ENCODE peak calls at places on chromosomes 5 and 9, in four cellular contexts. N is mammary epithelial cell, S is OCI-LY7, Z is SJSA1. I is an unnamed sample.

GRCh38 chr5:128494516-128494915 is 43.5 kb downstream of the FBN2 start:
- DNase-seq in N (no peak), S (no peak), Z (no peak), I (no peak)

GRCh38 chr5:111478266-111478665 is 34.1 kb downstream of the STARD4 start:
- DNase-seq in N (no peak), S (no peak), Z (no peak), I (no peak)

GRCh38 chr5:1511651-1512540 is 11.9 kb downstream of the LPCAT1 start:
- DNase-seq in N (peak), S (peak), Z (peak), I (peak)

GRCh38 chr5:141811287-141812155 is 66.7 kb downstream of the PCDH1 start:
- DNase-seq in N (no peak), S (peak), Z (no peak), I (no peak)

GRCh38 chr5:149628221-149628620 is 46.9 kb downstream of the ARHGEF37 start:
- DNase-seq in N (no peak), S (no peak), Z (no peak), I (no peak)

GRCh38 chr5:162323471-162323870 is 255.9 kb downstream of the GABRG2 start:
- DNase-seq in N (no peak), S (no peak), Z (no peak), I (peak)

GRCh38 chr9:137479892-137480685 is 21.0 kb upstream of the NSMF start:
- DNase-seq in N (no peak), S (no peak), Z (no peak), I (no peak)

GRCh38 chr9:123640792-123641222 is 284.8 kb downstream of the CRB2 start:
- DNase-seq in N (no peak), S (no peak), Z (no peak), I (no peak)

GRCh38 chr9:18357321-18357720 is 116.6 kb upstream of the ADAMTSL1 start:
- DNase-seq in N (no peak), S (no peak), Z (no peak), I (no peak)

GRCh38 chr9:116279230-116279629 is 125.6 kb downstream of the PAPPA start:
- DNase-seq in N (no peak), S (no peak), Z (peak), I (no peak)

GRCh38 chr5:83900307-83900706 is 179.7 kb upstream of the HAPLN1 start:
- DNase-seq in N (no peak), S (no peak), Z (no peak), I (no peak)

GRCh38 chr5:155049569-155050383 is 36.2 kb downstream of the KIF4B start:
- DNase-seq in N (peak), S (peak), Z (no peak), I (no peak)

GRCh38 chr5:109413463-109413862 is 3.7 kb upstream of the PJA2 start:
- DNase-seq in N (no peak), S (no peak), Z (no peak), I (no peak)

GRCh38 chr9:132226571-132227430 is 64.9 kb downstream of the NTNG2 start:
- DNase-seq in N (no peak), S (no peak), Z (no peak), I (no peak)

GRCh38 chr9:94922098-94922607 is 195.7 kb downstream of the AOPEP start:
- DNase-seq in N (peak), S (no peak), Z (peak), I (no peak)

GRCh38 chr5:42650111-42650510 is 106.5 kb upstream of the CCDC152 start:
- DNase-seq in N (no peak), S (no peak), Z (no peak), I (no peak)

GRCh38 chr9:108609227-108609894 is 246.4 kb downstream of the ACTL7B start:
- DNase-seq in N (peak), S (no peak), Z (no peak), I (no peak)

GRCh38 chr5:145362261-145362660 is 472.9 kb downstream of the PRELID2 start:
- DNase-seq in N (peak), S (no peak), Z (peak), I (no peak)

GRCh38 chr9:91059713-91060112 is 258.1 kb downstream of the SYK start:
- DNase-seq in N (peak), S (no peak), Z (peak), I (no peak)

GRCh38 chr9:18596920-18597319 is 123.0 kb downstream of the ADAMTSL1 start:
- DNase-seq in N (peak), S (no peak), Z (no peak), I (no peak)

GRCh38 chr9:113580041-113580953 is 116.8 kb downstream of the RGS3 start:
- DNase-seq in N (peak), S (peak), Z (no peak), I (peak)

GRCh38 chr5:93452255-93452654 is 128.8 kb downstream of the NR2F1-AS1 start:
- DNase-seq in N (no peak), S (no peak), Z (no peak), I (no peak)

GRCh38 chr9:137150485-137151060 is 11.6 kb downstream of the GRIN1 start:
- DNase-seq in N (peak), S (peak), Z (peak), I (peak)

GRCh38 chr9:125785187-125785840 is 38.1 kb downstream of the PBX3 start:
- DNase-seq in N (no peak), S (no peak), Z (no peak), I (no peak)

GRCh38 chr5:172182291-172182690 is 5.7 kb downstream of the STK10 start:
- DNase-seq in N (no peak), S (no peak), Z (no peak), I (no peak)

GRCh38 chr5:145936401-145937131 is at the start of gene SH3RF2:
- DNase-seq in N (peak), S (no peak), Z (peak), I (peak)

GRCh38 chr9:5748438-5748837 is 84.5 kb downstream of the ERMP1 start:
- DNase-seq in N (no peak), S (no peak), Z (no peak), I (no peak)

GRCh38 chr9:35686222-35687203 is 3.2 kb downstream of the TPM2 start:
- DNase-seq in N (no peak), S (peak), Z (no peak), I (no peak)

DNA sequence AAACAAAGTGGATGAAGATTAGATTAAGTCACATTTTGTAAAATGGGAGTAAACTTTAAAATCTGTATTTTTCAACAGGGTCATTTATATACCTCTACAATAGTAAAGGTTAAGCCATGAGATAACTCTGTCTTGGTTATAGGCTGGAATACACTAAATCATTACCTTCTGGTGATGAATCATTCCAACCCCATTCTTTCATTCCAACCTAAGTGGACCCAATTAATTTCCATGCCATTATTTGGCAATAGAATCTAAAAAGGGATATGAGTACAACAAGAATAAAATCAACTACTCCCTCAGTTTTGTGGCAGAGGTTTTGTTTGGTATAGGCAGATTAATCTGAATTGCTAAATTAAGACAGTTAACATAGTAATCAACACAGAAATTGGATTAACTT is 54.3 kb downstream of the ELAVL2 start:
- DNase-seq in N (peak), S (no peak), Z (no peak), I (no peak)
- H3K27ac ChIP-seq in N (peak), S (no peak), Z (no peak), I (no peak)

GRCh38 chr9:21549890-21550289 is 67.8 kb upstream of the IFNE start:
- DNase-seq in N (no peak), S (no peak), Z (no peak), I (no peak)

GRCh38 chr9:21549251-21549765 is 67.2 kb upstream of the IFNE start:
- DNase-seq in N (peak), S (no peak), Z (peak), I (peak)

GRCh38 chr9:21551401-21551800 is 69.3 kb upstream of the IFNE start:
- DNase-seq in N (no peak), S (no peak), Z (no peak), I (no peak)

GRCh38 chr9:21552244-21552825 is 70.2 kb upstream of the IFNE start:
- DNase-seq in N (no peak), S (no peak), Z (no peak), I (no peak)

DNA sequence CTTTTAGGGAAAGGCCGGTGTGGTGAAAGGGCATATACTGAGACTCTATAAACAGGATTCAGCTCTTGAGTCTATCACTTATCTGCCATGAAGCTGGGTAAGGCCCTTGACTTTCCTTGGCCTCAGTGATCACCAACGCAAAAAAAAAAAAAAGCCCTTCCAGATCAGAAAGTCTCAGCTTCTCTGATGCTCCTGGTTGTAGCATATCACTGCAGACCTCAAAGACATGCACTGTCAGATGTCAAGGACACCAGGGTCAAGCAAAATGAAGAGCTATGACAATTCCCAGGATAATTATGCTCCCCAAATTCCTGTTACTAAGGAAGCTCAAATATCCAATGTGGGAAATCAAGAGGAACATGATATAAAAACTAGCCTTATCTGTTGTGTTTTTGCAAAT is 68.3 kb upstream of the IFNE start:
- DNase-seq in N (no peak), S (no peak), Z (no peak), I (no peak)
- H3K27ac ChIP-seq in N (peak), S (no peak), Z (no peak), I (no peak)

GRCh38 chr9:121183666-121184423 is 17.8 kb downstream of the RAB14 start:
- DNase-seq in N (no peak), S (no peak), Z (no peak), I (no peak)

GRCh38 chr9:121184463-121184862 is 17.2 kb downstream of the RAB14 start:
- DNase-seq in N (no peak), S (no peak), Z (no peak), I (no peak)

GRCh38 chr9:121185178-121185745 is 16.4 kb downstream of the RAB14 start:
- DNase-seq in N (no peak), S (peak), Z (no peak), I (no peak)

GRCh38 chr9:121182437-121182836 is 19.2 kb downstream of the RAB14 start:
- DNase-seq in N (no peak), S (no peak), Z (no peak), I (no peak)

DNA sequence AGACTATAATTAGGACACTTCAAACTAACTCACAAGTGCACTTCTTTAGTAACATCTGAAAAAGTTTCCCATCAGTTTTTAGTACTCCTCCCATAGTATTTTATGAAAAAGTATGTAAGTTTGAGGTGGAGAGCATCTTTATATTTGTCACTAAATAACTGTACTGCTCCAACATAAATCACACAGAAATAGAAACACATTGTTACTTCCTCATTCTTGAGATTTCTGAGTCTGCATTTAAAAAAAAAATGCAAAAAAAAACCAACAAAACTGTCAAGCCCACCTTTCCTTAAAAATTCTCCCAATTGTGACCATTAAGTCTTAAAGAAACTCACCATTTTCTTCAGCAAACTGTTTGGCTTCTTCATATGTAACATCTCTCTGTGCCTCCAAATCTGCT is 18.7 kb downstream of the RAB14 start:
- DNase-seq in N (no peak), S (peak), Z (no peak), I (no peak)
- H3K27ac ChIP-seq in N (no peak), S (peak), Z (no peak), I (no peak)

GRCh38 chr9:71690058-71690691 is 78.1 kb downstream of the CEMIP2 start:
- DNase-seq in N (peak), S (no peak), Z (no peak), I (no peak)

GRCh38 chr9:71693607-71694006 is 74.7 kb downstream of the CEMIP2 start:
- DNase-seq in N (no peak), S (no peak), Z (no peak), I (no peak)

GRCh38 chr9:71692337-71692736 is 76.0 kb downstream of the CEMIP2 start:
- DNase-seq in N (peak), S (no peak), Z (no peak), I (no peak)

GRCh38 chr9:71694332-71694731 is 74.0 kb downstream of the CEMIP2 start:
- DNase-seq in N (no peak), S (no peak), Z (no peak), I (no peak)

GRCh38 chr9:71691036-71691435 is 77.3 kb downstream of the CEMIP2 start:
- DNase-seq in N (peak), S (no peak), Z (no peak), I (no peak)
- H3K27ac ChIP-seq in N (no peak), S (no peak), Z (no peak), I (no peak)

GRCh38 chr5:91123896-91124295 is 259.2 kb downstream of the ARRDC3 start:
- DNase-seq in N (no peak), S (no peak), Z (no peak), I (no peak)

GRCh38 chr5:91123291-91123690 is 259.8 kb downstream of the ARRDC3 start:
- DNase-seq in N (no peak), S (no peak), Z (no peak), I (no peak)

GRCh38 chr5:91121347-91121993 is 261.6 kb downstream of the ARRDC3 start:
- DNase-seq in N (peak), S (no peak), Z (no peak), I (no peak)

GRCh38 chr5:91119941-91120850 is 262.9 kb downstream of the ARRDC3 start:
- DNase-seq in N (no peak), S (no peak), Z (no peak), I (no peak)

GRCh38 chr5:91122663-91123062 is 260.5 kb downstream of the ARRDC3 start:
- DNase-seq in N (no peak), S (no peak), Z (no peak), I (no peak)
- H3K27ac ChIP-seq in N (no peak), S (no peak), Z (no peak), I (no peak)

GRCh38 chr5:151086905-151087360 is 6.1 kb upstream of the TNIP1 start:
- DNase-seq in N (no peak), S (peak), Z (peak), I (peak)
- H3K27ac ChIP-seq in N (no peak), S (no peak), Z (peak), I (peak)

I was measured in colonic mucosa.